ENCODE peak calls at places on chromosomes 12 and 14, in eight cellular contexts. O, W, Q, A, S, K, V and I are unnamed samples.

GRCh38 chr12:122908915-122909314 is 13.0 kb upstream of the VPS37B start:
- DNase-seq in O (no peak), W (no peak), Q (no peak), A (no peak), S (no peak), K (no peak), V (no peak), I (no peak)

GRCh38 chr12:104599985-104600712 is 143.4 kb downstream of the CHST11 start:
- DNase-seq in O (no peak), W (no peak), Q (no peak), A (no peak), S (no peak), K (no peak), V (no peak), I (no peak)

GRCh38 chr12:66035289-66035961 is 95.1 kb downstream of the LLPH start:
- DNase-seq in O (peak), W (no peak), Q (no peak), A (peak), S (no peak), K (no peak), V (peak), I (no peak)

GRCh38 chr12:27566159-27566558 is 42.2 kb downstream of the PPFIBP1 start:
- DNase-seq in O (no peak), W (no peak), Q (no peak), A (no peak), S (no peak), K (no peak), V (no peak), I (no peak)

GRCh38 chr12:1859643-1860042 is 39.3 kb downstream of the LRTM2 start:
- DNase-seq in O (peak), W (no peak), Q (no peak), A (no peak), S (no peak), K (no peak), V (no peak), I (no peak)

GRCh38 chr14:91963465-91963864 is 16.0 kb upstream of the FBLN5 start:
- DNase-seq in O (no peak), W (no peak), Q (no peak), A (no peak), S (no peak), K (no peak), V (peak), I (no peak)

GRCh38 chr12:54005853-54006699 is 2.7 kb upstream of the HOXC8 start:
- DNase-seq in O (peak), W (peak), Q (peak), A (peak), S (peak), K (peak), V (peak), I (peak)

GRCh38 chr12:118290130-118290529 is 82.6 kb downstream of the TAOK3 start:
- DNase-seq in O (no peak), W (no peak), Q (no peak), A (no peak), S (no peak), K (no peak), V (peak), I (no peak)

GRCh38 chr12:33676866-33677265 is 237.2 kb upstream of the SYT10 start:
- DNase-seq in O (no peak), W (no peak), Q (no peak), A (no peak), S (no peak), K (no peak), V (no peak), I (no peak)

GRCh38 chr14:23929822-23930294 is 23.7 kb upstream of the DHRS4 start:
- DNase-seq in O (peak), W (peak), Q (no peak), A (peak), S (peak), K (peak), V (peak), I (peak)

GRCh38 chr12:123141615-123142517 is 9.0 kb downstream of the PITPNM2 start:
- DNase-seq in O (peak), W (peak), Q (peak), A (peak), S (no peak), K (peak), V (peak), I (no peak)

GRCh38 chr12:25822281-25822680 is 136.2 kb upstream of the RASSF8 start:
- DNase-seq in O (no peak), W (no peak), Q (no peak), A (no peak), S (no peak), K (no peak), V (no peak), I (no peak)

GRCh38 chr14:24806061-24806678 is 172.2 kb upstream of the GZMB start:
- DNase-seq in O (peak), W (peak), Q (peak), A (peak), S (peak), K (peak), V (peak), I (peak)

GRCh38 chr12:111033281-111034147 is 113.1 kb upstream of the MYL2 start:
- DNase-seq in O (no peak), W (no peak), Q (no peak), A (peak), S (no peak), K (no peak), V (no peak), I (no peak)

GRCh38 chr12:21644516-21644915 is 13.1 kb downstream of the LDHB start:
- DNase-seq in O (no peak), W (no peak), Q (no peak), A (no peak), S (no peak), K (no peak), V (no peak), I (no peak)

GRCh38 chr14:105364100-105364708 is 34.1 kb upstream of the TEX22 start:
- DNase-seq in O (no peak), W (peak), Q (peak), A (no peak), S (peak), K (no peak), V (peak), I (peak)

GRCh38 chr12:85445060-85445938 is 165.3 kb downstream of the ALX1 start:
- DNase-seq in O (peak), W (no peak), Q (no peak), A (peak), S (no peak), K (no peak), V (no peak), I (no peak)

GRCh38 chr14:97185186-97185585 is 388.0 kb downstream of the VRK1 start:
- DNase-seq in O (peak), W (no peak), Q (no peak), A (peak), S (no peak), K (no peak), V (no peak), I (peak)

GRCh38 chr12:114407566-114408411 is 1.8 kb upstream of the TBX5 start:
- DNase-seq in O (no peak), W (no peak), Q (no peak), A (no peak), S (no peak), K (no peak), V (peak), I (peak)

GRCh38 chr12:98594050-98594853 is 766 bp downstream of the SLC25A3 start:
- DNase-seq in O (no peak), W (peak), Q (peak), A (peak), S (no peak), K (peak), V (peak), I (no peak)

GRCh38 chr12:120686151-120686689 is 729 bp upstream of the MLEC start:
- DNase-seq in O (peak), W (peak), Q (peak), A (peak), S (peak), K (peak), V (peak), I (peak)

GRCh38 chr12:120688527-120689071 is 1.6 kb downstream of the MLEC start:
- DNase-seq in O (no peak), W (no peak), Q (no peak), A (no peak), S (no peak), K (no peak), V (peak), I (no peak)

GRCh38 chr12:120687570-120688289 is 781 bp downstream of the MLEC start:
- DNase-seq in O (no peak), W (no peak), Q (peak), A (peak), S (no peak), K (no peak), V (peak), I (no peak)

GRCh38 chr12:120684523-120684932 is 2.4 kb upstream of the MLEC start:
- DNase-seq in O (peak), W (no peak), Q (no peak), A (no peak), S (no peak), K (no peak), V (peak), I (no peak)

DNA sequence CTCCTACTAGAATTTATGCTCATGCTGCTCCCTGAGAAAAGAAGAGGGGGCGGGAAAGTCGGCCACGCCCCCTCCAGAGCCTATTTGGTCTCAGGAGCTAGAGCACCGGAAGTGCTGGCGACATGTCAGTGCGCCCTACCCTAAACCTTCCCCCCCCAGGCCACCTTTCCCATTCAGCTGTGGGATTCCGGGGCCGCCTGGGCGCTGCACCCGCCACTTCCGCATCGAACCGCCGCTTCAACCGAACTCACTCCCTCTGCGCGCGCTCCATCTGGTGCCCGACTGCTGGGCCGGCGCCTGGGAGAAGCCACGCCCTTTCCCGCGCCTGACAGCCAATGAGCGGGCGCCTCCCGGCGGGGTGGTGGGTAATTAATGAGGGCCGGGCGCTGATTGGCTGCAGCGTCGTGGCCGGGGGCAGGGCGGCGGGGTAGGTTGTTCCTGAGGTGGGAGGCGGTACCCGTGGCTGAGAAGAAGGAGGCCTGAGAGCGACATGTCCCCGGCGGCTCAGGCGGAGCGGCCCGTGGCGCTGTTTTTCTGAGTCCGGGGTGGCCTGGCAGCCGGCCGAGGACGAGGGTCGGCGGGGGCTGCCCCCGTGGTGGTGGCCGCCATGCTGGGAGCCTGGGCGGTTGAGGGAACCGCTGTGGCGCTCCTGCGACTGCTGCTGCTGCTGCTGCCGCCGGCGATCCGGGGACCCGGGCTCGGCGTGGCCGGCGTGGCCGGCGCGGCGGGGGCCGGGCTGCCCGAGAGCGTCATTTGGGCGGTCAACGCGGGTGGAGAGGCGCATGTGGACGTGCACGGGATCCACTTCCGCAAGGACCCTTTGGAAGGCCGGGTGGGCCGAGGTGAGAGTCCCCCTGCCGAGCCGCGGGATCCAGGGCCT is at the start of gene MLEC:
- DNase-seq in O (peak), W (peak), Q (peak), A (peak), S (peak), K (peak), V (peak), I (peak)
- TF ChIP-seq CTCF in O (no peak), W (peak), Q (no peak), A (peak), S (no peak), K (peak), V (no peak), I (peak)

GRCh38 chr14:58362798-58363412 is 32.8 kb upstream of the TOMM20L start:
- DNase-seq in O (peak), W (no peak), Q (no peak), A (peak), S (peak), K (no peak), V (peak), I (peak)
- TF ChIP-seq CTCF in O (peak), W (peak), Q (no peak), A (peak), S (no peak), K (peak), V (peak), I (peak)

GRCh38 chr12:83826112-83826511 is 1086.5 kb downstream of the SLC6A15 start:
- DNase-seq in O (peak), W (no peak), Q (no peak), A (peak), S (peak), K (peak), V (peak), I (peak)
- TF ChIP-seq CTCF in O (peak), W (peak), Q (no peak), A (peak), S (peak), K (peak), V (peak), I (peak)

GRCh38 chr14:73591690-73592448 is at the start of gene ACOT4:
- DNase-seq in O (peak), W (peak), Q (peak), A (peak), S (peak), K (no peak), V (peak), I (peak)
- TF ChIP-seq CTCF in O (peak), W (peak), Q (peak), A (no peak), S (no peak), K (peak), V (no peak), I (no peak)

GRCh38 chr12:58443273-58443980 is 476.9 kb downstream of the LRIG3 start:
- DNase-seq in O (peak), W (no peak), Q (no peak), A (peak), S (peak), K (no peak), V (peak), I (peak)
- TF ChIP-seq CTCF in O (peak), W (peak), Q (no peak), A (peak), S (peak), K (peak), V (peak), I (peak)